ENCODE peak calls at places on chromosomes 13 and 19, in eight cellular contexts. One of them, this sample, is unnamed.

GRCh38 chr19:19655051-19655594 is 8.4 kb downstream of the ATP13A1 start:
- DNase-seq in NCI-H446 treated with DMSO at 0.1 percent for 48 hours: no peak
- DNase-seq in stimulated activated CD4-positive, alpha-beta T cell treated with anti-CD3 and anti-CD28 coated beads, Interleukin-1b, Interleukin-23, amount 100 ng/mL, for 4 hours: no peak
- DNase-seq in activated CD8-positive, alpha-beta memory T cell treated with anti-CD3 and anti-CD28 coated beads, Interleukin-2, amount 50 U/mL, for 4 hours: no peak
- DNase-seq in epithelial cell of proximal tubule: no peak
- DNase-seq in activated CD4-positive, CD25-positive, alpha-beta regulatory T cell treated with anti-CD3 and anti-CD28 coated beads, Interleukin-2, amount 50 U/mL, for 16 hours: no peak
- DNase-seq in NCI-H2029: no peak
- DNase-seq in hypothalamus: no peak
- DNase-seq in this sample: no peak

GRCh38 chr19:16244091-16244490 is 46.4 kb downstream of the AP1M1 start:
- DNase-seq in NCI-H446 treated with DMSO at 0.1 percent for 48 hours: no peak
- DNase-seq in stimulated activated CD4-positive, alpha-beta T cell treated with anti-CD3 and anti-CD28 coated beads, Interleukin-1b, Interleukin-23, amount 100 ng/mL, for 4 hours: no peak
- DNase-seq in activated CD8-positive, alpha-beta memory T cell treated with anti-CD3 and anti-CD28 coated beads, Interleukin-2, amount 50 U/mL, for 4 hours: no peak
- DNase-seq in epithelial cell of proximal tubule: no peak
- DNase-seq in activated CD4-positive, CD25-positive, alpha-beta regulatory T cell treated with anti-CD3 and anti-CD28 coated beads, Interleukin-2, amount 50 U/mL, for 16 hours: no peak
- DNase-seq in NCI-H2029: no peak
- DNase-seq in hypothalamus: no peak
- DNase-seq in this sample: no peak

GRCh38 chr19:42270346-42271044 is 1.4 kb downstream of the CIC start:
- DNase-seq in NCI-H446 treated with DMSO at 0.1 percent for 48 hours: no peak
- DNase-seq in stimulated activated CD4-positive, alpha-beta T cell treated with anti-CD3 and anti-CD28 coated beads, Interleukin-1b, Interleukin-23, amount 100 ng/mL, for 4 hours: no peak
- DNase-seq in activated CD8-positive, alpha-beta memory T cell treated with anti-CD3 and anti-CD28 coated beads, Interleukin-2, amount 50 U/mL, for 4 hours: peak; percentile 50
- DNase-seq in epithelial cell of proximal tubule: no peak
- DNase-seq in activated CD4-positive, CD25-positive, alpha-beta regulatory T cell treated with anti-CD3 and anti-CD28 coated beads, Interleukin-2, amount 50 U/mL, for 16 hours: peak; percentile 42
- DNase-seq in NCI-H2029: no peak
- DNase-seq in hypothalamus: peak; percentile 45
- DNase-seq in this sample: no peak

GRCh38 chr19:5504115-5504514 is 48.9 kb downstream of the ZNRF4 start:
- DNase-seq in NCI-H446 treated with DMSO at 0.1 percent for 48 hours: no peak
- DNase-seq in stimulated activated CD4-positive, alpha-beta T cell treated with anti-CD3 and anti-CD28 coated beads, Interleukin-1b, Interleukin-23, amount 100 ng/mL, for 4 hours: no peak
- DNase-seq in activated CD8-positive, alpha-beta memory T cell treated with anti-CD3 and anti-CD28 coated beads, Interleukin-2, amount 50 U/mL, for 4 hours: no peak
- DNase-seq in epithelial cell of proximal tubule: no peak
- DNase-seq in activated CD4-positive, CD25-positive, alpha-beta regulatory T cell treated with anti-CD3 and anti-CD28 coated beads, Interleukin-2, amount 50 U/mL, for 16 hours: no peak
- DNase-seq in NCI-H2029: no peak
- DNase-seq in hypothalamus: no peak
- DNase-seq in this sample: no peak

GRCh38 chr19:38666662-38667448 is 19.4 kb downstream of the ACTN4 start:
- DNase-seq in NCI-H446 treated with DMSO at 0.1 percent for 48 hours: peak; percentile 19
- DNase-seq in stimulated activated CD4-positive, alpha-beta T cell treated with anti-CD3 and anti-CD28 coated beads, Interleukin-1b, Interleukin-23, amount 100 ng/mL, for 4 hours: no peak
- DNase-seq in activated CD8-positive, alpha-beta memory T cell treated with anti-CD3 and anti-CD28 coated beads, Interleukin-2, amount 50 U/mL, for 4 hours: no peak
- DNase-seq in epithelial cell of proximal tubule: no peak
- DNase-seq in activated CD4-positive, CD25-positive, alpha-beta regulatory T cell treated with anti-CD3 and anti-CD28 coated beads, Interleukin-2, amount 50 U/mL, for 16 hours: no peak
- DNase-seq in NCI-H2029: peak; percentile 72
- DNase-seq in hypothalamus: no peak
- DNase-seq in this sample: no peak

GRCh38 chr13:113742000-113742441 is 17.0 kb upstream of the TMEM255B start:
- DNase-seq in NCI-H446 treated with DMSO at 0.1 percent for 48 hours: no peak
- DNase-seq in stimulated activated CD4-positive, alpha-beta T cell treated with anti-CD3 and anti-CD28 coated beads, Interleukin-1b, Interleukin-23, amount 100 ng/mL, for 4 hours: no peak
- DNase-seq in activated CD8-positive, alpha-beta memory T cell treated with anti-CD3 and anti-CD28 coated beads, Interleukin-2, amount 50 U/mL, for 4 hours: no peak
- DNase-seq in epithelial cell of proximal tubule: no peak
- DNase-seq in activated CD4-positive, CD25-positive, alpha-beta regulatory T cell treated with anti-CD3 and anti-CD28 coated beads, Interleukin-2, amount 50 U/mL, for 16 hours: no peak
- DNase-seq in NCI-H2029: no peak
- DNase-seq in hypothalamus: no peak
- DNase-seq in this sample: peak; percentile 94

GRCh38 chr13:85095887-85096286 is 703.3 kb downstream of the SLITRK6 start:
- DNase-seq in NCI-H446 treated with DMSO at 0.1 percent for 48 hours: no peak
- DNase-seq in stimulated activated CD4-positive, alpha-beta T cell treated with anti-CD3 and anti-CD28 coated beads, Interleukin-1b, Interleukin-23, amount 100 ng/mL, for 4 hours: no peak
- DNase-seq in activated CD8-positive, alpha-beta memory T cell treated with anti-CD3 and anti-CD28 coated beads, Interleukin-2, amount 50 U/mL, for 4 hours: no peak
- DNase-seq in epithelial cell of proximal tubule: no peak
- DNase-seq in activated CD4-positive, CD25-positive, alpha-beta regulatory T cell treated with anti-CD3 and anti-CD28 coated beads, Interleukin-2, amount 50 U/mL, for 16 hours: no peak
- DNase-seq in NCI-H2029: no peak
- DNase-seq in hypothalamus: no peak
- DNase-seq in this sample: no peak

GRCh38 chr19:17075860-17076538 is 422 bp downstream of the MYO9B start:
- DNase-seq in NCI-H446 treated with DMSO at 0.1 percent for 48 hours: no peak
- DNase-seq in stimulated activated CD4-positive, alpha-beta T cell treated with anti-CD3 and anti-CD28 coated beads, Interleukin-1b, Interleukin-23, amount 100 ng/mL, for 4 hours: peak; percentile 30
- DNase-seq in activated CD8-positive, alpha-beta memory T cell treated with anti-CD3 and anti-CD28 coated beads, Interleukin-2, amount 50 U/mL, for 4 hours: peak; percentile 56
- DNase-seq in epithelial cell of proximal tubule: no peak
- DNase-seq in activated CD4-positive, CD25-positive, alpha-beta regulatory T cell treated with anti-CD3 and anti-CD28 coated beads, Interleukin-2, amount 50 U/mL, for 16 hours: peak; percentile 28
- DNase-seq in NCI-H2029: no peak
- DNase-seq in hypothalamus: peak; percentile 26
- DNase-seq in this sample: no peak

GRCh38 chr19:47330466-47330869 is 1.5 kb upstream of the C5AR2 start:
- DNase-seq in NCI-H446 treated with DMSO at 0.1 percent for 48 hours: no peak
- DNase-seq in stimulated activated CD4-positive, alpha-beta T cell treated with anti-CD3 and anti-CD28 coated beads, Interleukin-1b, Interleukin-23, amount 100 ng/mL, for 4 hours: no peak
- DNase-seq in activated CD8-positive, alpha-beta memory T cell treated with anti-CD3 and anti-CD28 coated beads, Interleukin-2, amount 50 U/mL, for 4 hours: no peak
- DNase-seq in epithelial cell of proximal tubule: no peak
- DNase-seq in activated CD4-positive, CD25-positive, alpha-beta regulatory T cell treated with anti-CD3 and anti-CD28 coated beads, Interleukin-2, amount 50 U/mL, for 16 hours: no peak
- DNase-seq in NCI-H2029: no peak
- DNase-seq in hypothalamus: no peak
- DNase-seq in this sample: no peak

GRCh38 chr13:74206061-74206561 is 71.9 kb upstream of the KLF12 start:
- DNase-seq in NCI-H446 treated with DMSO at 0.1 percent for 48 hours: no peak
- DNase-seq in stimulated activated CD4-positive, alpha-beta T cell treated with anti-CD3 and anti-CD28 coated beads, Interleukin-1b, Interleukin-23, amount 100 ng/mL, for 4 hours: no peak
- DNase-seq in activated CD8-positive, alpha-beta memory T cell treated with anti-CD3 and anti-CD28 coated beads, Interleukin-2, amount 50 U/mL, for 4 hours: no peak
- DNase-seq in epithelial cell of proximal tubule: peak; percentile 61
- DNase-seq in activated CD4-positive, CD25-positive, alpha-beta regulatory T cell treated with anti-CD3 and anti-CD28 coated beads, Interleukin-2, amount 50 U/mL, for 16 hours: no peak
- DNase-seq in NCI-H2029: no peak
- DNase-seq in hypothalamus: no peak
- DNase-seq in this sample: no peak

GRCh38 chr13:49395416-49396277 is 48.2 kb downstream of the CAB39L start:
- DNase-seq in NCI-H446 treated with DMSO at 0.1 percent for 48 hours: peak; percentile 34
- DNase-seq in stimulated activated CD4-positive, alpha-beta T cell treated with anti-CD3 and anti-CD28 coated beads, Interleukin-1b, Interleukin-23, amount 100 ng/mL, for 4 hours: no peak
- DNase-seq in activated CD8-positive, alpha-beta memory T cell treated with anti-CD3 and anti-CD28 coated beads, Interleukin-2, amount 50 U/mL, for 4 hours: no peak
- DNase-seq in epithelial cell of proximal tubule: no peak
- DNase-seq in activated CD4-positive, CD25-positive, alpha-beta regulatory T cell treated with anti-CD3 and anti-CD28 coated beads, Interleukin-2, amount 50 U/mL, for 16 hours: no peak
- DNase-seq in NCI-H2029: no peak
- DNase-seq in hypothalamus: no peak
- DNase-seq in this sample: no peak

GRCh38 chr19:17659996-17660395 is 28.2 kb downstream of the UNC13A start:
- DNase-seq in NCI-H446 treated with DMSO at 0.1 percent for 48 hours: no peak
- DNase-seq in stimulated activated CD4-positive, alpha-beta T cell treated with anti-CD3 and anti-CD28 coated beads, Interleukin-1b, Interleukin-23, amount 100 ng/mL, for 4 hours: no peak
- DNase-seq in activated CD8-positive, alpha-beta memory T cell treated with anti-CD3 and anti-CD28 coated beads, Interleukin-2, amount 50 U/mL, for 4 hours: no peak
- DNase-seq in epithelial cell of proximal tubule: no peak
- DNase-seq in activated CD4-positive, CD25-positive, alpha-beta regulatory T cell treated with anti-CD3 and anti-CD28 coated beads, Interleukin-2, amount 50 U/mL, for 16 hours: no peak
- DNase-seq in NCI-H2029: no peak
- DNase-seq in hypothalamus: no peak
- DNase-seq in this sample: no peak

This sample was measured in SW480.